ENCODE peak calls at places on chromosomes 2 and 18, in six cellular contexts. G is activated CD4-positive, alpha-beta T cell treated with anti-CD3 and anti-CD28 coated beads, Interleukin-2, amount 10 ng/mL, durations not matched to agents 7 days and 5 days; H is CD8-positive, alpha-beta T cell; C is CD8-positive, alpha-beta memory T cell; Q is gastrocnemius medialis; F is stimulated activated CD8-positive, alpha-beta memory T cell treated with anti-CD3 and anti-CD28 coated beads, Interleukin-4, amount 100 ng/mL, for 24 hours. T is an unnamed sample.

GRCh38 chr2:84858123-84858522 is 22.8 kb downstream of the TRABD2A start:
- DNase-seq in G (no peak), H (peak; percentile 49), C (no peak), Q (no peak), F (no peak), T (peak; percentile 30)

GRCh38 chr18:9552616-9553015 is 61.7 kb downstream of the PPP4R1 start:
- DNase-seq in G (no peak), H (no peak), C (no peak), Q (no peak), F (no peak), T (no peak)

GRCh38 chr2:19632327-19633040 is 269.3 kb downstream of the TTC32 start:
- DNase-seq in G (no peak), H (no peak), C (no peak), Q (peak; percentile 16), F (no peak), T (no peak)

GRCh38 chr2:232418466-232419244 is 12.0 kb downstream of the ALPG start:
- DNase-seq in G (no peak), H (no peak), C (no peak), Q (no peak), F (no peak), T (no peak)

GRCh38 chr18:77087391-77088141 is 45.0 kb downstream of the MBP start:
- DNase-seq in G (no peak), H (no peak), C (no peak), Q (no peak), F (no peak), T (no peak)

GRCh38 chr2:202848813-202849212 is 22.8 kb downstream of the ICA1L start:
- DNase-seq in G (no peak), H (peak; percentile 53), C (no peak), Q (no peak), F (no peak), T (no peak)

GRCh38 chr2:144950874-144951560 is 431.1 kb upstream of the ZEB2 start:
- DNase-seq in G (no peak), H (no peak), C (no peak), Q (no peak), F (no peak), T (no peak)

GRCh38 chr2:151523825-151524224 is 114.1 kb downstream of the RIF1 start:
- DNase-seq in G (no peak), H (no peak), C (no peak), Q (no peak), F (no peak), T (no peak)

GRCh38 chr2:236343400-236344161 is 79.4 kb upstream of the ASB18 start:
- DNase-seq in G (peak; percentile 65), H (peak; percentile 70), C (peak; percentile 19), Q (peak; percentile 47), F (no peak), T (no peak)

GRCh38 chr2:240629968-240630770 is 4.9 kb downstream of the GPR35 start:
- DNase-seq in G (no peak), H (no peak), C (no peak), Q (peak; percentile 11), F (no peak), T (peak; percentile 39)

GRCh38 chr2:70895249-70895648 is 40.5 kb upstream of the ATP6V1B1 start:
- DNase-seq in G (no peak), H (no peak), C (no peak), Q (no peak), F (no peak), T (no peak)

GRCh38 chr18:27483266-27483665 is 298.2 kb upstream of the CHST9 start:
- DNase-seq in G (no peak), H (no peak), C (no peak), Q (no peak), F (no peak), T (no peak)

GRCh38 chr2:193228276-193228675 is 1033.5 kb upstream of the TMEFF2 start:
- DNase-seq in G (no peak), H (no peak), C (no peak), Q (no peak), F (no peak), T (no peak)

GRCh38 chr2:237712477-237713377 is 85.3 kb downstream of the LRRFIP1 start:
- DNase-seq in G (no peak), H (no peak), C (no peak), Q (no peak), F (no peak), T (no peak)

GRCh38 chr2:209395232-209395631 is 28.6 kb upstream of the MAP2 start:
- DNase-seq in G (no peak), H (no peak), C (no peak), Q (no peak), F (no peak), T (no peak)

GRCh38 chr18:33469699-33470098 is 29.2 kb upstream of the CCDC178 start:
- DNase-seq in G (no peak), H (no peak), C (no peak), Q (no peak), F (no peak), T (no peak)

GRCh38 chr2:10453899-10454298 is 5.8 kb upstream of the ODC1 start:
- DNase-seq in G (no peak), H (no peak), C (no peak), Q (no peak), F (no peak), T (no peak)

GRCh38 chr2:10222-10875 is 36.0 kb downstream of the FAM110C start:
- DNase-seq in G (no peak), H (no peak), C (no peak), Q (peak; percentile 17), F (no peak), T (no peak)

GRCh38 chr2:77484026-77484425 is 38.1 kb downstream of the LRRTM4 start:
- DNase-seq in G (no peak), H (no peak), C (no peak), Q (no peak), F (no peak), T (no peak)

GRCh38 chr2:176774768-176775453 is 437.7 kb upstream of the HNRNPA3 start:
- DNase-seq in G (no peak), H (no peak), C (no peak), Q (no peak), F (no peak), T (no peak)

GRCh38 chr2:107932986-107933385 is 53.3 kb upstream of the SLC5A7 start:
- DNase-seq in G (no peak), H (no peak), C (no peak), Q (no peak), F (no peak), T (no peak)

GRCh38 chr18:59026364-59026763 is 113.3 kb upstream of the SEC11C start:
- DNase-seq in G (no peak), H (no peak), C (no peak), Q (no peak), F (no peak), T (no peak)

GRCh38 chr2:206211657-206212255 is 52.1 kb downstream of the EEF1B2 start:
- DNase-seq in G (no peak), H (no peak), C (no peak), Q (no peak), F (no peak), T (no peak)